ENCODE peak calls at places on chromosomes 13 and 19, in four cellular contexts. E is K562, F is tibial artery, Y is mucosa of gallbladder. U is an unnamed sample.

GRCh38 chr19:3284759-3285646 is 60.5 kb downstream of the CELF5 start:
- DNase-seq in F (no peak), Y (peak), E (peak), U (peak)

GRCh38 chr19:10510301-10510802 is 6.9 kb downstream of the S1PR5 start:
- DNase-seq in E (peak), F (no peak), Y (no peak), U (no peak)

GRCh38 chr13:41028051-41028450 is 8.9 kb upstream of the ELF1 start:
- DNase-seq in E (no peak), Y (no peak), F (no peak), U (no peak)

GRCh38 chr19:46426035-46426505 is 2.7 kb downstream of the PNMA8C start:
- DNase-seq in Y (peak), E (no peak), F (no peak), U (no peak)

GRCh38 chr13:21837841-21838551 is 167.1 kb downstream of the FGF9 start:
- DNase-seq in Y (no peak), F (no peak), E (no peak), U (peak)

GRCh38 chr13:90055121-90055520 is 1292.4 kb upstream of the MIR17HG start:
- DNase-seq in F (no peak), Y (no peak), E (no peak), U (no peak)

GRCh38 chr19:37951816-37952210 is 44.8 kb downstream of the SIPA1L3 start:
- DNase-seq in E (no peak), Y (no peak), F (no peak), U (no peak)

GRCh38 chr19:40089462-40089861 is 1.3 kb downstream of the ZNF780A start:
- DNase-seq in Y (no peak), F (no peak), E (no peak), U (no peak)

GRCh38 chr13:21949818-21950429 is 279.1 kb downstream of the FGF9 start:
- DNase-seq in F (no peak), E (no peak), Y (no peak), U (no peak)

U was measured in lower leg skin.